ENCODE peak calls at places on chromosomes 4 and X, in six cellular contexts. H, P, W, U, Q and B are unnamed samples.

GRCh38 chr4:69167300-69167699 is 47.2 kb downstream of the UGT2B11 start:
- DNase-seq in H (no peak), P (no peak), W (no peak), U (no peak), Q (no peak), B (no peak)

GRCh38 chr4:61200991-61201526 is 933 bp downstream of the ADGRL3 start:
- DNase-seq in H (no peak), P (peak), W (peak), U (peak), Q (no peak), B (no peak)

GRCh38 chr4:113467581-113467980 is 294.0 kb downstream of the CAMK2D start:
- DNase-seq in H (no peak), P (no peak), W (peak), U (peak), Q (no peak), B (no peak)

GRCh38 chrX:143455045-143455444 is 62.2 kb downstream of the SPANXN3 start:
- DNase-seq in H (no peak), P (no peak), W (peak), U (no peak), Q (no peak), B (no peak)

GRCh38 chrX:50470103-50471031 is at the start of gene DGKK:
- DNase-seq in H (no peak), P (no peak), W (no peak), U (no peak), Q (no peak), B (no peak)

GRCh38 chr4:29551813-29552212 is 1168.4 kb upstream of the PCDH7 start:
- DNase-seq in H (no peak), P (no peak), W (no peak), U (peak), Q (no peak), B (no peak)

GRCh38 chr4:130576218-130576617 is 1480.3 kb downstream of the C4orf33 start:
- DNase-seq in H (no peak), P (no peak), W (no peak), U (no peak), Q (no peak), B (no peak)

GRCh38 chr4:156193800-156194199 is 240.1 kb upstream of the CTSO start:
- DNase-seq in H (no peak), P (no peak), W (peak), U (no peak), Q (no peak), B (no peak)

GRCh38 chr4:152938237-152938969 is 2.3 kb downstream of the FHDC1 start:
- DNase-seq in H (no peak), P (no peak), W (no peak), U (no peak), Q (no peak), B (no peak)

GRCh38 chr4:138344064-138344463 is 101.9 kb upstream of the SLC7A11 start:
- DNase-seq in H (no peak), P (no peak), W (no peak), U (no peak), Q (no peak), B (no peak)

GRCh38 chrX:154136627-154137161 is 7.3 kb upstream of the OPN1LW start:
- DNase-seq in H (no peak), P (peak), W (peak), U (peak), Q (peak), B (no peak)

GRCh38 chr4:146061610-146062324 is 113.8 kb upstream of the LSM6 start:
- DNase-seq in H (no peak), P (no peak), W (no peak), U (no peak), Q (no peak), B (no peak)

GRCh38 chr4:145480257-145480656 is 1.4 kb upstream of the SMAD1 start:
- DNase-seq in H (no peak), P (no peak), W (no peak), U (peak), Q (no peak), B (no peak)

GRCh38 chrX:40628506-40628905 is 5.3 kb downstream of the MPC1L start:
- DNase-seq in H (no peak), P (no peak), W (peak), U (no peak), Q (no peak), B (no peak)

GRCh38 chr4:67035501-67035900 is 509.8 kb downstream of the CENPC start:
- DNase-seq in H (no peak), P (no peak), W (peak), U (peak), Q (no peak), B (no peak)

GRCh38 chrX:48890296-48890925 is 7.2 kb downstream of the TIMM17B start:
- DNase-seq in H (no peak), P (no peak), W (no peak), U (peak), Q (no peak), B (no peak)

GRCh38 chr4:178339769-178340168 is 897.5 kb upstream of the AGA start:
- DNase-seq in H (no peak), P (no peak), W (peak), U (peak), Q (no peak), B (no peak)

GRCh38 chr4:187612211-187612780 is 383.3 kb upstream of the ZFP42 start:
- DNase-seq in H (no peak), P (no peak), W (no peak), U (no peak), Q (no peak), B (no peak)

GRCh38 chr4:9820343-9820742 is 38.9 kb downstream of the DRD5 start:
- DNase-seq in H (no peak), P (no peak), W (no peak), U (no peak), Q (no peak), B (no peak)

GRCh38 chr4:175776217-175776616 is 35.8 kb downstream of the GPM6A start:
- DNase-seq in H (no peak), P (no peak), W (no peak), U (no peak), Q (no peak), B (no peak)

GRCh38 chr4:124288706-124289486 is 423.6 kb downstream of the ANKRD50 start:
- DNase-seq in H (no peak), P (no peak), W (peak), U (no peak), Q (no peak), B (no peak)

GRCh38 chr4:107278791-107279481 is 242.8 kb upstream of the DKK2 start:
- DNase-seq in H (no peak), P (no peak), W (no peak), U (no peak), Q (no peak), B (no peak)

GRCh38 chr4:25107827-25108516 is 52.3 kb downstream of the SEPSECS start:
- DNase-seq in H (no peak), P (no peak), W (no peak), U (peak), Q (no peak), B (no peak)

GRCh38 chr4:110490109-110490508 is 14.2 kb downstream of the ENPEP start:
- DNase-seq in H (no peak), P (no peak), W (no peak), U (no peak), Q (no peak), B (no peak)

GRCh38 chr4:3452376-3452775 is 10.6 kb downstream of the HGFAC start:
- DNase-seq in H (no peak), P (peak), W (peak), U (peak), Q (peak), B (no peak)
- TF ChIP-seq CTCF in H (peak), P (peak), W (peak), U (peak), Q (peak), B (no peak)

GRCh38 chr4:47032405-47033106 is 1.2 kb downstream of the GABRB1 start:
- DNase-seq in H (peak), P (peak), W (peak), U (no peak), Q (no peak), B (no peak)
- TF ChIP-seq CTCF in H (peak), P (peak), W (peak), U (peak), Q (peak), B (peak)

GRCh38 chr4:81326581-81326980 is 111.6 kb upstream of the PRKG2 start:
- DNase-seq in H (no peak), P (no peak), W (no peak), U (no peak), Q (no peak), B (no peak)

GRCh38 chr4:81335221-81335912 is 120.3 kb upstream of the PRKG2 start:
- DNase-seq in H (no peak), P (no peak), W (no peak), U (no peak), Q (no peak), B (no peak)

DNA sequence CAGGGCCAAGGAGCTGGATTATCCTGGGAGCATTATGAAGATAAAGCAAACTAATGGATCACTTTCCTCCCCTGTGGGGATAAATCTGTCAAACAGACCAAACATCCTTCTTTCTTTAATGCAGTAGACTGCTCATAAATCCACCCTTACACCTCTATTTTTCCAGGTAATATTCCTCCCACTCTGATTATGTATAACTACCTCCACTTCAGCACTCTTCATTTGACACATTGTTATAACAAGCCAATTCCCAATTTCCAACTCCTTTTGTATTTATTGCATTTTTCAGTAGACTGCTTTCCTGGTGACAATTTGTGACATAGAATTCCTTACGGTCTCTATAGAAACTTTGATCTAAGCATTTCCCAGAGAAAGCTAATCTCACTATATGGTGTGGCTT is 115.0 kb upstream of the PRKG2 start:
- DNase-seq in H (no peak), P (no peak), W (no peak), U (no peak), Q (no peak), B (no peak)
- TF ChIP-seq CTCF in H (no peak), P (no peak), W (no peak), U (no peak), Q (no peak), B (no peak)

DNA sequence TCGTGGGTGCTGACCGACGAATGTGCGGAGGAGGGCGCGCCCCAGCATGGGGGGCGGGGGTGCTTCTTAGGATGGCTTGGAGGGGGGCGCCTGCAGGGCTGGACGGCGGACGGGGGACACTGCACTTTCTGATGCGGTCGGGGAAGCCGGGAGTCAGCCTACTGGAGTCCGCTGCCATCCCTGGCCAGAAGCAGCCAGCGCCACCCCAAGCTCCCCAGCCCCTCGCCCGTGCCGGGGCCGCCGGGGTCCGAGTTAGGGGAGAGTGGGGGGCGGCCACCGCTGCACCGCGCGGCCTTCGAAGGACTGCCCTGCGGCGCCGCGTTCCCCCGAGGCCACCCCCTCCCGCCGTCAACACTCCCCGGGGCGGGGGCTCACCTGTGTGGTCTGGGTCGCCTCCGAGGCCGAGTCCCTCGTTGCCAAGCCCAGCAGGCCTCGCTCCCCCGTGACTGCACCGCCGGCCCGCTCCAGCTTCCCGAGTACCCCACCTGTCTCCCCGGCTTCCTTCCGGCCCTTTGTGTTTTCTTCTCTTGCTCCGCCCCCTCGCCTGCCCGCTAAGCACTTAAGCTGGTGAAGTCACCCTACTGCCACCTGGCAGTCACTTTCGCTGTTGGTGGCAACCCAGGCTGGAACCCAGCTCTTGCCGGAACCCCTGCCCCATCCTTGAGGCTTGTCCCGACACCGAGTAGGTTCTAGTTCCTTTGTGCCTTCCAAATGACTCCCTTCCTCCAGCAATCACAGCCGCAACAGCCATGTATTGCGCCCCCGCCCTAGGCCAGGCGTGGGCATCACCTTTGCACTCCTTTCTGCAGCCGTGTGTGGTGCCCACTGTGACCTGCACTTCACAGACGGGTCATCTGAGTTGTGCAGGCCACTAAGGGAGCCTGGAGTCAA is at the start of gene OCIAD2:
- DNase-seq in H (peak), P (peak), W (peak), U (peak), Q (no peak), B (no peak)
- TF ChIP-seq CTCF in H (no peak), P (no peak), W (no peak), U (peak), Q (no peak), B (no peak)

GRCh38 chr4:168769416-168769815 is 240.6 kb downstream of the CBR4 start:
- DNase-seq in H (no peak), P (no peak), W (peak), U (no peak), Q (no peak), B (no peak)

GRCh38 chr4:168766537-168767316 is 243.3 kb downstream of the CBR4 start:
- DNase-seq in H (no peak), P (no peak), W (peak), U (peak), Q (no peak), B (no peak)

GRCh38 chr4:168769857-168770256 is 240.2 kb downstream of the CBR4 start:
- DNase-seq in H (no peak), P (no peak), W (no peak), U (no peak), Q (no peak), B (no peak)

GRCh38 chr4:168773388-168774195 is 236.5 kb downstream of the CBR4 start:
- DNase-seq in H (no peak), P (no peak), W (no peak), U (no peak), Q (no peak), B (no peak)

GRCh38 chr4:168771251-168771650 is 238.8 kb downstream of the CBR4 start:
- DNase-seq in H (no peak), P (no peak), W (no peak), U (no peak), Q (no peak), B (no peak)
- TF ChIP-seq CTCF in H (no peak), P (no peak), W (no peak), U (no peak), Q (no peak), B (no peak)

DNA sequence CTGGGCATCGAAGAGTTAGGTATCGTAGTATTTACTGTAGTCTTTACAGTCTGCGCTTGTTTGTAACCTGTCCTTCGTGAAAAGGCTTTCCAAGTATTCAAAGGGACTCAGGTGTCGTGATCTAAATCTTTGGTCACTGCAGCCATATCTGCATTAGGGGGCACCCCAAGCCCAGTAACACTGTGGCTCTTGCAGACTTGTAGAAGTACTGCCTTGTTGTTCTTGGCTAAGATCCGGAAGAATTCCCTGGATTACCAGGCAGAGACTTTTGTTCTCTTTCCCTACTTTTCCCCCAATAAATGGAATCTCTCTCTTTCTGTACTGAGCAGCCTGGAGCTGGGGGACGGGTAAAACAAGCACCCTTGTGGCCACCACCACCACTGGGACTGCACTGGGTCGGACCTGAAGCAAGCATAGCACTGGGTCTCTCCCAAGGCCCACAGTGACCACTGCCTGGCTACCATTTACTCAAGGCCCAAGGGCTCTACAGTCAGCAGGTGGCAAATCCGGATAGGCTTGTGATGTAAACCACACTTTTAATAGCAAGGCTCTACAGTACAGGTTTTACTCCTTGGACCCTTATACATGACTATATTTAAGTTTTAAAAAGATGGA is 12.0 kb downstream of the CXorf58 start:
- DNase-seq in H (no peak), P (peak), W (no peak), U (no peak), Q (no peak), B (no peak)
- TF ChIP-seq CTCF in H (no peak), P (no peak), W (peak), U (no peak), Q (peak), B (no peak)

GRCh38 chr4:72340803-72341431 is 228.1 kb downstream of the ADAMTS3 start:
- DNase-seq in H (no peak), P (no peak), W (no peak), U (peak), Q (no peak), B (no peak)
- TF ChIP-seq CTCF in H (no peak), P (no peak), W (no peak), U (peak), Q (no peak), B (no peak)

GRCh38 chr4:183599690-183600089 is 59.3 kb downstream of the RWDD4 start:
- DNase-seq in H (no peak), P (no peak), W (no peak), U (peak), Q (no peak), B (no peak)

GRCh38 chr4:183599284-183599683 is 59.7 kb downstream of the RWDD4 start:
- DNase-seq in H (no peak), P (no peak), W (no peak), U (no peak), Q (no peak), B (no peak)

GRCh38 chr4:183594823-183595222 is 64.2 kb downstream of the RWDD4 start:
- DNase-seq in H (no peak), P (no peak), W (no peak), U (no peak), Q (no peak), B (no peak)

GRCh38 chr4:183600189-183600685 is 58.7 kb downstream of the RWDD4 start:
- DNase-seq in H (no peak), P (no peak), W (peak), U (peak), Q (no peak), B (no peak)

GRCh38 chr4:183596056-183596757 is 62.8 kb downstream of the RWDD4 start:
- DNase-seq in H (no peak), P (no peak), W (no peak), U (peak), Q (no peak), B (no peak)
- TF ChIP-seq CTCF in H (no peak), P (no peak), W (no peak), U (no peak), Q (no peak), B (no peak)